ENCODE peak calls at places on chromosomes 5 and 9, in four cellular contexts. V, B, Z and W are unnamed samples.

GRCh38 chr9:127971357-127972315 is 9.2 kb downstream of the EEIG1 start:
- DNase-seq in V (no peak), B (no peak), Z (no peak), W (peak; percentile 18)

GRCh38 chr5:112957409-112957808 is 19.2 kb upstream of the DCP2 start:
- DNase-seq in V (no peak), B (no peak), Z (no peak), W (no peak)

GRCh38 chr9:86303316-86303975 is 21.1 kb upstream of the ISCA1 start:
- DNase-seq in V (no peak), B (no peak), Z (no peak), W (peak; percentile 82)

GRCh38 chr9:75866273-75866871 is 24.1 kb upstream of the PCSK5 start:
- DNase-seq in V (peak; percentile 71), B (no peak), Z (no peak), W (peak; percentile 78)

GRCh38 chr5:100550531-100551036 is 15.4 kb downstream of the FAM174A start:
- DNase-seq in V (no peak), B (no peak), Z (peak; percentile 57), W (no peak)

GRCh38 chr9:2723666-2724065 is 6.4 kb downstream of the KCNV2 start:
- DNase-seq in V (no peak), B (peak; percentile 11), Z (no peak), W (no peak)

GRCh38 chr5:98769256-98770157 is 4.0 kb upstream of the RGMB start:
- DNase-seq in V (peak; percentile 56), B (no peak), Z (no peak), W (peak; percentile 80)

GRCh38 chr5:15480436-15480835 is 19.5 kb upstream of the FBXL7 start:
- DNase-seq in V (no peak), B (no peak), Z (no peak), W (no peak)

GRCh38 chr5:60961685-60962084 is 16.7 kb downstream of the NDUFAF2 start:
- DNase-seq in V (peak; percentile 66), B (no peak), Z (no peak), W (peak; percentile 81)

GRCh38 chr9:7315116-7315515 is 484.5 kb downstream of the DMAC1 start:
- DNase-seq in V (no peak), B (no peak), Z (no peak), W (no peak)

GRCh38 chr5:62732677-62733121 is 154.1 kb downstream of the LRRC70 start:
- DNase-seq in V (no peak), B (no peak), Z (no peak), W (peak; percentile 10)

GRCh38 chr5:5372930-5373329 is 49.5 kb upstream of the ICE1 start:
- DNase-seq in V (no peak), B (no peak), Z (no peak), W (no peak)

GRCh38 chr5:54743997-54744788 is 226.6 kb downstream of the SNX18 start:
- DNase-seq in V (peak; percentile 97), B (peak; percentile 97), Z (no peak), W (peak; percentile 98)

GRCh38 chr5:92979716-92980115 is 601.3 kb downstream of the NR2F1-AS1 start:
- DNase-seq in V (no peak), B (no peak), Z (no peak), W (no peak)

GRCh38 chr5:172569862-172570558 is 71.1 kb upstream of the NEURL1B start:
- DNase-seq in V (no peak), B (no peak), Z (no peak), W (no peak)

GRCh38 chr5:113719549-113719948 is 206.1 kb downstream of the YTHDC2 start:
- DNase-seq in V (no peak), B (no peak), Z (no peak), W (no peak)

GRCh38 chr5:170132642-170133448 is 27.1 kb downstream of the FOXI1 start:
- DNase-seq in V (peak; percentile 61), B (peak; percentile 27), Z (no peak), W (peak; percentile 48)

GRCh38 chr5:107917983-107918382 is 247.2 kb upstream of the EFNA5 start:
- DNase-seq in V (no peak), B (no peak), Z (no peak), W (peak; percentile 3)

GRCh38 chr5:110414360-110414759 is 312.1 kb downstream of the TMEM232 start:
- DNase-seq in V (peak; percentile 11), B (no peak), Z (no peak), W (peak; percentile 55)

GRCh38 chr5:76737846-76738245 is 21.9 kb downstream of the F2R start:
- DNase-seq in V (no peak), B (no peak), Z (no peak), W (no peak)

GRCh38 chr5:175752826-175753535 is 95.1 kb downstream of the HRH2 start:
- DNase-seq in V (no peak), B (no peak), Z (no peak), W (no peak)

GRCh38 chr5:109030360-109031143 is 282.9 kb downstream of the FER start:
- DNase-seq in V (no peak), B (no peak), Z (no peak), W (no peak)

GRCh38 chr5:68628082-68628796 is 412.7 kb downstream of the PIK3R1 start:
- DNase-seq in V (no peak), B (no peak), Z (no peak), W (no peak)

GRCh38 chr9:19371942-19372341 is 8.1 kb downstream of the RPS6 start:
- DNase-seq in V (no peak), B (no peak), Z (no peak), W (peak; percentile 54)

GRCh38 chr5:144857454-144857853 is 686.8 kb downstream of the KCTD16 start:
- DNase-seq in V (no peak), B (no peak), Z (no peak), W (no peak)
- H3K4me3 ChIP-seq in V (no peak overlapping the region), B (no peak overlapping the region), Z (no peak overlapping the region), W (no peak overlapping the region)

GRCh38 chr9:130325921-130326320 is 60.4 kb downstream of the HMCN2 start:
- DNase-seq in V (no peak), B (no peak), Z (no peak), W (no peak)

GRCh38 chr9:130329061-130329460 is 63.5 kb downstream of the HMCN2 start:
- DNase-seq in V (no peak), B (no peak), Z (no peak), W (no peak)

GRCh38 chr9:130328349-130328801 is 62.8 kb downstream of the HMCN2 start:
- DNase-seq in V (peak; percentile 13), B (no peak), Z (peak; percentile 69), W (peak; percentile 52)

GRCh38 chr9:130327781-130328348 is 62.3 kb downstream of the HMCN2 start:
- DNase-seq in V (no peak), B (no peak), Z (peak; percentile 58), W (peak; percentile 25)

GRCh38 chr9:130327070-130327780 is 61.7 kb downstream of the HMCN2 start:
- DNase-seq in V (no peak), B (no peak), Z (no peak), W (no peak)
- TF ChIP-seq CTCF in V (peak; percentile 30), B (peak; percentile 53), Z (no peak), W (peak; percentile 55)

DNA sequence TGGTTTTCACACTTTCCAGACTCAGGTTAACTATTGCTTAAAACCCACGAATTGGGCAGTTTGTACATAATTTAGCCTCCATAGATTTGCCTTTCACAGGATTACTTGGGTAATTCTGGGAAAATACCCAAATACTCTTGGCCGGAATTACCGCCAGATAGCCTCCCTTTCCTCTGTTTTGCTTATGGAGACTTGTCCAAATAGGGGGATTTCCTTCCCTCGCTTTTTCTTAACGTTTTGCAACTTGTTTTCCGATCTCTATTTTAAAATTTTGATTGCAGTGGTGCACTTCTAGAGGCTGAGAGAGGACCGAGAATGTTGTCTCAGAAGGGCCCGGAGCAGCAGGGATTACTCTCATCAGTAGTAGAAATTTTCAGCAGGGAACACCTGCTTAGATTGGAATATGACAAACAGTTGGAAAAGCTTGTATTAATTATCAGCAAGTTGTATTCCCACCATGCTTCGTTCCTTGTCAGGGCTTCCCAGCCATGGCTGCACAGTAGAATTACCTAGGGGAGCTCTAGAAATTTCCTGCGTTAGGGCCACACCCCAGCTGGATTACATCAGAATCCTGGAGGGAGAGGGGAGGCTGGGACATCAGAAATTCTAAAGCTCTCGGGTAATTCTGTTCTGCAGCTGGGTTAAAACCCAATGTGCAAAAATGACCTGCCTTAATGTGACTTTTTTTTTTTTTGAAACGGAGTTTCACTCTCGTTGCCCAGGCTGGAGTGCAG is 329.1 kb downstream of the SH3GL2 start:
- DNase-seq in V (peak; percentile 3), B (no peak), Z (no peak), W (no peak)
- H3K4me3 ChIP-seq in V (no peak overlapping the region), B (no peak overlapping the region), Z (no peak overlapping the region), W (no peak overlapping the region)

GRCh38 chr5:180541710-180542109 is 47.5 kb downstream of the CNOT6 start:
- DNase-seq in V (no peak), B (no peak), Z (no peak), W (no peak)
- TF ChIP-seq CTCF in V (no peak), B (no peak), Z (no peak), W (peak; percentile 18)

GRCh38 chr9:124042168-124042775 is 30.7 kb downstream of the LHX2 start:
- DNase-seq in V (no peak), B (no peak), Z (no peak), W (no peak)
- H3K4me3 ChIP-seq in V (no peak overlapping the region), B (no peak overlapping the region), Z (no peak overlapping the region), W (no peak overlapping the region)

GRCh38 chr5:134851307-134851923 is 5.6 kb downstream of the C5orf24 start:
- DNase-seq in V (peak; percentile 61), B (no peak), Z (no peak), W (peak; percentile 75)
- TF ChIP-seq CTCF in V (peak; percentile 71), B (peak; percentile 45), Z (no peak), W (peak; percentile 80)